ENCODE peak calls at places on chromosome 2, in five cellular contexts. F, H, L, X and J are unnamed samples.

GRCh38 chr2:31812051-31812798 is 198.6 kb downstream of the MEMO1 start:
- DNase-seq in F (no peak), H (peak; percentile 68), L (no peak), X (no peak), J (no peak)

GRCh38 chr2:31383471-31384153 is 30.9 kb downstream of the XDH start:
- DNase-seq in F (no peak), H (no peak), L (no peak), X (no peak), J (no peak)

GRCh38 chr2:71453404-71454220 is at the start of gene DYSF:
- DNase-seq in F (no peak), H (no peak), L (no peak), X (peak; percentile 85), J (no peak)

GRCh38 chr2:28633739-28634138 is 117.9 kb upstream of the PPP1CB start:
- DNase-seq in F (no peak), H (no peak), L (no peak), X (no peak), J (no peak)

GRCh38 chr2:223096571-223096970 is 44.6 kb downstream of the KCNE4 start:
- DNase-seq in F (no peak), H (no peak), L (no peak), X (no peak), J (no peak)

GRCh38 chr2:101844055-101844635 is 146.6 kb downstream of the MAP4K4 start:
- DNase-seq in F (no peak), H (no peak), L (no peak), X (no peak), J (no peak)

GRCh38 chr2:212005077-212005671 is 533.4 kb downstream of the ERBB4 start:
- DNase-seq in F (peak; percentile 31), H (no peak), L (no peak), X (peak; percentile 30), J (peak; percentile 7)

GRCh38 chr2:71358931-71359671 is 27.5 kb downstream of the ZNF638 start:
- DNase-seq in F (no peak), H (no peak), L (no peak), X (no peak), J (no peak)

GRCh38 chr2:24899361-24899760 is 20.7 kb downstream of the ADCY3 start:
- DNase-seq in F (no peak), H (no peak), L (no peak), X (no peak), J (no peak)

GRCh38 chr2:130241041-130241707 is 42.9 kb upstream of the TUBA3E start:
- DNase-seq in F (no peak), H (no peak), L (no peak), X (no peak), J (no peak)

GRCh38 chr2:159265171-159265576 is 21.3 kb downstream of the WDSUB1 start:
- DNase-seq in F (no peak), H (no peak), L (no peak), X (no peak), J (no peak)

GRCh38 chr2:39362595-39362994 is 74.5 kb downstream of the MAP4K3 start:
- DNase-seq in F (no peak), H (no peak), L (no peak), X (no peak), J (no peak)

GRCh38 chr2:109370399-109370990 is 241.5 kb downstream of the SH3RF3 start:
- DNase-seq in F (no peak), H (no peak), L (no peak), X (no peak), J (no peak)

GRCh38 chr2:7289697-7290096 is 372.5 kb downstream of the RNF144A start:
- DNase-seq in F (no peak), H (no peak), L (no peak), X (no peak), J (no peak)

GRCh38 chr2:12619975-12620374 is 96.8 kb upstream of the TRIB2 start:
- DNase-seq in F (no peak), H (no peak), L (peak; percentile 61), X (peak; percentile 28), J (no peak)

GRCh38 chr2:177174456-177174855 is 38.1 kb upstream of the HNRNPA3 start:
- DNase-seq in F (no peak), H (no peak), L (no peak), X (no peak), J (no peak)

GRCh38 chr2:43812005-43812404 is 26.6 kb downstream of the ABCG5 start:
- DNase-seq in F (no peak), H (no peak), L (no peak), X (no peak), J (no peak)

GRCh38 chr2:117726747-117727146 is 87.7 kb upstream of the DDX18 start:
- DNase-seq in F (no peak), H (no peak), L (no peak), X (no peak), J (no peak)

GRCh38 chr2:1453561-1453960 is 40.3 kb downstream of the TPO start:
- DNase-seq in F (no peak), H (no peak), L (no peak), X (no peak), J (no peak)

GRCh38 chr2:224847961-224848850 is 132.0 kb upstream of the CCDC195 start:
- DNase-seq in F (no peak), H (no peak), L (no peak), X (peak; percentile 32), J (no peak)

DNA sequence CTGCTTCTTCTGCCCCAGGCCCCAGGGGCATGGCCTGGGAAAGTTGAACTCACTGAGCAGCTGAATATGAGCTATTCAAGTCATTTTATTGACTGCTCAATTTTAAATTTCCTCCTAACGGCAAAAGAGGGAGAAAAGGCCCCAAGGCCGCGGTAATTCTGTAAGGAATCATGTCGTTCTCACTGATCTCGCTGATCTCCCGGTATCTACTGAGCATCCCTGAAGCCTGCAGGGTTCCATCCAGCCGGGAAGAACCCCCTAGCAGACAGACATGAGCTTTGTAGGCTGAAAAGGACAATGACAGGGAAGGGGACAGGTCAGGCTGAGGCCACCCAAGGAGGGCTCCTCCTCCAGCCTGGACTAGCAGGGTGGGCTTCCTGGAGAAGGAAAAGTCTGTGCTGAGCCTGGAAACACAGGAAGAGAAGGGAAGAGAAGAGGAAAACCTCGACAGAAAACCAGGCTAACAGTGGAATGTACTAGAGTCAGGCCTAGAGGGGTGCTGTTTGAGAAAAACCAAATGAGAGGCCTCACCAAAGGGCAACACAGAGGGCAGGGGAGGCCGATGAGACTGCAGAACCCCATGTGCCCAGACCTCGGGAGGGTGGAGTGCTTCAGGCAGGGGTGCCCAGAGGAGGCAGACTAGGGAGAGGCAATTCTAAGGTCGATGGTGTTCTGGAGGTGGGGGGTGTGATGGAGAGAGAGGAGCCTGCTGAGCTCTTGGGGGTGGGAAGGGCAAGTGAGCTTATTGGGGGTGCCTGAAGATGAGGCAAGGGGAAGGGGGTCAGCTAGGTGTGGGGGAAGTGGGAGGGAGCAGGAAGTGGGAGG is 2.9 kb upstream of the NPPC start:
- DNase-seq in F (no peak), H (no peak), L (no peak), X (no peak), J (no peak)
- H3K27me3 ChIP-seq in F (peaks cover 13% of the 10 kb centered on the region), H (peaks cover 11% of the 10 kb centered on the region), L (peaks cover 55% of the 10 kb centered on the region), X (peaks cover 51% of the 10 kb centered on the region), J (peaks cover 23% of the 10 kb centered on the region)

GRCh38 chr2:172095146-172095904 is 7.4 kb downstream of the DLX2 start:
- DNase-seq in F (peak; percentile 59), H (no peak), L (no peak), X (no peak), J (no peak)
- H3K27me3 ChIP-seq in F (no peaks in the 10 kb centered on the region), H (peaks cover 57% of the 10 kb centered on the region), L (peaks cover 100% of the 10 kb centered on the region), X (peaks cover 100% of the 10 kb centered on the region), J (peaks cover 83% of the 10 kb centered on the region)

GRCh38 chr2:155630760-155631159 is 701.8 kb downstream of the NR4A2 start:
- DNase-seq in F (no peak), H (no peak), L (no peak), X (no peak), J (no peak)
- H3K27me3 ChIP-seq in F (no peaks in the 10 kb centered on the region), H (no peaks in the 10 kb centered on the region), L (no peaks in the 10 kb centered on the region), X (no peaks in the 10 kb centered on the region), J (no peaks in the 10 kb centered on the region)

GRCh38 chr2:238525990-238526389 is 99.3 kb downstream of the ASB1 start:
- DNase-seq in F (no peak), H (no peak), L (no peak), X (no peak), J (no peak)

GRCh38 chr2:238528953-238529781 is 102.4 kb downstream of the ASB1 start:
- DNase-seq in F (no peak), H (no peak), L (no peak), X (no peak), J (no peak)

GRCh38 chr2:238524584-238524983 is 97.9 kb downstream of the ASB1 start:
- DNase-seq in F (no peak), H (no peak), L (no peak), X (no peak), J (no peak)

GRCh38 chr2:238523158-238524110 is 96.7 kb downstream of the ASB1 start:
- DNase-seq in F (no peak), H (no peak), L (peak; percentile 59), X (peak; percentile 38), J (no peak)

GRCh38 chr2:238527565-238527964 is 100.8 kb downstream of the ASB1 start:
- DNase-seq in F (no peak), H (no peak), L (no peak), X (no peak), J (no peak)
- H3K27me3 ChIP-seq in F (no peaks in the 10 kb centered on the region), H (peaks cover 8% of the 10 kb centered on the region), L (no peaks in the 10 kb centered on the region), X (no peaks in the 10 kb centered on the region), J (no peaks in the 10 kb centered on the region)